ENCODE peak calls at places on chromosome 22, in six cellular contexts. D is brain microvascular endothelial cell, W is lower leg skin, Y is cardiac muscle cell, O is epithelial cell of esophagus, H is heart left ventricle. U is an unnamed sample.

GRCh38 chr22:39479254-39479653 is 22.4 kb downstream of the MGAT3 start:
- DNase-seq in W (no peak), H (no peak), Y (no peak), D (no peak), O (no peak), U (no peak)

GRCh38 chr22:49968831-49969661 is 8.5 kb downstream of the PIM3 start:
- DNase-seq in W (no peak), H (no peak), Y (no peak), D (no peak), O (no peak), U (peak)

GRCh38 chr22:24417200-24417599 is 10.2 kb upstream of the ADORA2A start:
- DNase-seq in H (no peak), W (no peak), Y (no peak), D (no peak), O (no peak), U (no peak)

GRCh38 chr22:43841742-43842141 is 20.6 kb downstream of the SULT4A1 start:
- DNase-seq in H (peak), O (no peak), W (no peak), D (no peak), Y (no peak), U (no peak)

GRCh38 chr22:19174106-19175025 is 4.2 kb downstream of the SLC25A1 start:
- DNase-seq in O (peak), D (peak), W (no peak), Y (no peak), H (peak), U (no peak)

GRCh38 chr22:30396871-30397655 is at the start of gene SEC14L2:
- DNase-seq in Y (peak), H (peak), D (no peak), W (peak), O (peak), U (peak)

GRCh38 chr22:29683536-29683935 is 36.3 kb upstream of the CABP7 start:
- DNase-seq in H (no peak), D (no peak), Y (no peak), O (no peak), W (no peak), U (no peak)

GRCh38 chr22:24189249-24190158 is 8.2 kb downstream of the SUSD2 start:
- DNase-seq in O (peak), H (peak), D (peak), W (peak), Y (peak), U (peak)

GRCh38 chr22:35630387-35630793 is 13.3 kb upstream of the MB start:
- DNase-seq in O (peak), Y (peak), D (peak), W (no peak), H (no peak), U (no peak)

GRCh38 chr22:28950567-28951411 is 67.4 kb downstream of the ZNRF3 start:
- DNase-seq in D (no peak), W (no peak), H (no peak), Y (no peak), O (no peak), U (no peak)

GRCh38 chr22:24810043-24810749 is 4.2 kb downstream of the SGSM1 start:
- DNase-seq in D (no peak), Y (no peak), H (no peak), O (no peak), W (no peak), U (peak)

GRCh38 chr22:46147471-46148267 is 2.7 kb upstream of the PPARA start:
- DNase-seq in D (no peak), O (peak), W (no peak), Y (no peak), H (no peak), U (no peak)

GRCh38 chr22:31210830-31211503 is 1.1 kb upstream of the LIMK2 start:
- DNase-seq in O (no peak), W (peak), H (peak), D (no peak), Y (no peak), U (peak)

GRCh38 chr22:35643991-35644390 is 4.3 kb upstream of the APOL6 start:
- DNase-seq in Y (no peak), D (no peak), O (peak), W (no peak), H (no peak), U (no peak)

GRCh38 chr22:30221121-30221992 is 25.2 kb downstream of the LIF start:
- DNase-seq in Y (no peak), D (no peak), O (no peak), W (no peak), H (no peak), U (no peak)

GRCh38 chr22:45007946-45008852 is 1.6 kb downstream of the PHF21B start:
- DNase-seq in H (no peak), O (peak), W (no peak), D (no peak), Y (peak), U (no peak)

GRCh38 chr22:46063861-46064235 is 86.5 kb upstream of the PPARA start:
- DNase-seq in H (no peak), Y (no peak), D (no peak), O (no peak), W (no peak), U (peak)

GRCh38 chr22:45946805-45947600 is 30.0 kb downstream of the WNT7B start:
- DNase-seq in H (no peak), W (no peak), D (no peak), O (no peak), Y (no peak), U (no peak)

GRCh38 chr22:50184004-50184461 is 1.7 kb upstream of the TRABD start:
- DNase-seq in Y (peak), O (peak), W (no peak), D (no peak), H (peak), U (peak)

GRCh38 chr22:43955040-43955882 is at the start of gene SAMM50:
- DNase-seq in O (peak), Y (peak), H (peak), D (peak), W (peak), U (peak)

GRCh38 chr22:42994276-42994916 is 20.6 kb downstream of the PACSIN2 start:
- DNase-seq in W (no peak), H (no peak), D (no peak), O (no peak), Y (no peak), U (no peak)

GRCh38 chr22:39439170-39439569 is 17.6 kb upstream of the MGAT3 start:
- DNase-seq in O (peak), W (no peak), H (no peak), Y (no peak), D (peak), U (no peak)

DNA sequence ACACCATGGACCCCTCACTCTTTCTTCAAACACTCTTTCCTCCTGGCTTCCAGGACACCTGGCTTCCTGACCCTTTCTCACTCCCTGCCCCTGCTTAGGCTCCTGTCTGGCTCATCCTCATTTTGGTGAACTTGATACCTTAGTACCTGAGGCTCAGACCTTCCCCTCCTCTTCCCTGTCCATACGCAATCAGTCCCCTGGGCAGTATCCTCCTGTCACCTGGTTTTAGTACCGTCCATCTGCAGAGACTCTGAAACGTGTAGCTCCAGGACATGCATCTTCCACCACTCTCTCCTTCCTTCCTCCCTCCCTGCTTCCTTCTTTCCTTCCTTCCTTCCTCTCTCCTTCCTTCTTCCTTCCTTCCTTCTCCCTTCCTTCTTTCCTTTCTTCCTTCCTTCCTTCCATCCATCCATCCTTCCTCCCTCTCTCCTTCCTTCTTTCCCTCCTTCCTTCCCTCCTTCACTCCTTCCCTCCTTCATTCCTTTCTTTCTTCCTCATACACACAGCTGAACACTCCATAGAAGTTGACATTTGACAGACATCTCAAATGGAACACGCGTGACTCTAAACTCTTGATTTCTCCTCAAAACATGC is 1488.6 kb downstream of the TBC1D22A start:
- DNase-seq in Y (no peak), W (no peak), O (no peak), D (no peak), H (no peak), U (no peak)
- H3K4me3 ChIP-seq in Y (no peak), W (no peak), O (no peak), D (no peak), H (no peak), U (no peak)

GRCh38 chr22:37019309-37020191 is at the start of the genes MPST and TST:
- DNase-seq in D (peak), Y (peak), H (peak), O (peak), W (peak), U (peak)
- TF ChIP-seq CTCF in D (no peak), Y (no peak), H (no peak), O (no peak), W (no peak), U (no peak)

GRCh38 chr22:23181763-23182288 is 1.5 kb downstream of the BCR start:
- DNase-seq in D (no peak), H (no peak), O (peak), W (no peak), Y (no peak), U (no peak)

GRCh38 chr22:23184764-23185113 is 4.4 kb downstream of the BCR start:
- DNase-seq in H (no peak), D (no peak), O (no peak), Y (no peak), W (no peak), U (no peak)

GRCh38 chr22:23183107-23183698 is 2.9 kb downstream of the BCR start:
- DNase-seq in W (no peak), D (peak), O (peak), H (peak), Y (peak), U (peak)

GRCh38 chr22:23182289-23183106 is 2.2 kb downstream of the BCR start:
- DNase-seq in W (no peak), O (peak), D (no peak), Y (peak), H (no peak), U (no peak)

GRCh38 chr22:23184100-23184763 is 3.9 kb downstream of the BCR start:
- DNase-seq in O (no peak), W (no peak), Y (no peak), D (no peak), H (no peak), U (no peak)
- H3K4me3 ChIP-seq in O (no peak), W (no peak), Y (no peak), D (no peak), H (peak), U (peak)

GRCh38 chr22:20258584-20259335 is 9.4 kb downstream of the RTN4R start:
- DNase-seq in Y (no peak), O (no peak), W (no peak), D (no peak), H (no peak), U (no peak)
- TF ChIP-seq CTCF in Y (peak), O (no peak), W (no peak), D (peak), H (peak), U (no peak)

DNA sequence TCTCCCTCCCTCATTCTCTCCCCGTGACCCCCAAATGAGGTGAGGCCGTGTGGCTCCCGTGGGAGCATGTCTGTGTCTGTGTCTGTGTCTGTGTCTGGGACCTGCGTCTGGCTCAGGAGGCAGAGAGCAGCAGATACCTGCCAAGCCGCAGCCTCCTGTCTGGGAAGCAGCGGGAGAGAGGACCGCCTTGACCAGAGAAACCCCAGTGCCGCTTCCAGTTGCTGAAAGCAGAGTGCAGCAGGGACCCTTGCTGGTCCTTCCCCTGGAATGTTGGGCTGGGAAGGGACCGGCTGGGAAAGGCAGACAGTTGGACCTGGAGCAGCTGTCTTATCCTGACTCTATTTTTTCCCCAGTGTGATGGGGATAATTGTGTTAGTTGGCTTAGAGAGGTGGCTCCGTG is 525 bp downstream of the CSDC2 start:
- DNase-seq in O (no peak), W (no peak), D (no peak), Y (no peak), H (peak), U (no peak)
- H3K4me3 ChIP-seq in O (no peak), W (no peak), D (peak), Y (no peak), H (peak), U (peak)

U was measured in tibial artery.